ENCODE peak calls at places on chromosomes 12 and 14, in ten cellular contexts. I is Jurkat, Clone E6-1; S is CD4-positive, alpha-beta memory T cell; G is upper lobe of left lung; L is GM12891; Q is C1 segment of cervical spinal cord; O is naive thymus-derived CD8-positive, alpha-beta T cell; M is HS-27A; V is Kasumi-1; H is stimulated activated naive CD4-positive, alpha-beta T cell. A is an unnamed sample.

GRCh38 chr12:124744659-124745467 is 118.8 kb downstream of the SCARB1 start:
- DNase-seq in H (no peak), M (no peak), G (no peak), V (no peak), Q (no peak), O (no peak), L (peak), S (no peak), I (peak), A (no peak)

GRCh38 chr12:79983492-79983891 is 48.6 kb upstream of the PPP1R12A start:
- DNase-seq in Q (no peak), I (no peak), H (no peak), S (no peak), L (no peak), G (no peak), O (no peak), M (peak), V (no peak), A (peak)

GRCh38 chr12:101172316-101172715 is 37.7 kb downstream of the SLC5A8 start:
- DNase-seq in G (no peak), V (no peak), S (no peak), Q (no peak), I (no peak), L (no peak), M (no peak), H (no peak), O (no peak), A (no peak)

GRCh38 chr14:29039171-29039570 is 272.6 kb downstream of the FOXG1 start:
- DNase-seq in Q (no peak), L (no peak), V (no peak), M (no peak), S (no peak), H (no peak), G (no peak), I (no peak), O (no peak), A (no peak)

GRCh38 chr12:123344086-123344485 is 20.6 kb downstream of the SBNO1 start:
- DNase-seq in Q (no peak), V (no peak), O (no peak), L (no peak), M (no peak), I (no peak), G (no peak), H (no peak), S (no peak), A (no peak)

GRCh38 chr12:82832981-82833380 is 146.3 kb downstream of the TMTC2 start:
- DNase-seq in V (no peak), Q (no peak), H (no peak), O (no peak), G (no peak), S (no peak), I (no peak), M (no peak), L (no peak), A (no peak)

GRCh38 chr14:68651652-68652432 is 141.0 kb downstream of the ZFP36L1 start:
- DNase-seq in Q (no peak), I (no peak), G (no peak), L (no peak), O (no peak), S (no peak), H (no peak), M (no peak), V (no peak), A (no peak)

GRCh38 chr12:21561158-21561557 is 35.1 kb downstream of the SPX start:
- DNase-seq in I (no peak), G (no peak), S (no peak), L (no peak), Q (no peak), V (no peak), H (no peak), O (no peak), M (no peak), A (no peak)

GRCh38 chr14:68513838-68514610 is 278.8 kb downstream of the ZFP36L1 start:
- DNase-seq in H (no peak), L (peak), Q (no peak), O (no peak), M (no peak), I (no peak), G (no peak), V (no peak), S (no peak), A (no peak)

GRCh38 chr14:69034612-69035262 is 55.6 kb upstream of the ACTN1 start:
- DNase-seq in Q (no peak), H (no peak), S (no peak), O (no peak), G (no peak), L (no peak), M (no peak), I (no peak), V (no peak), A (no peak)

GRCh38 chr14:56482306-56482705 is 97.3 kb upstream of the TMEM260 start:
- DNase-seq in O (no peak), H (no peak), Q (no peak), M (no peak), S (no peak), I (peak), V (peak), L (no peak), G (no peak), A (no peak)

GRCh38 chr14:35319509-35319908 is 27.3 kb downstream of the PSMA6 start:
- DNase-seq in G (no peak), H (no peak), S (no peak), V (no peak), Q (no peak), O (no peak), M (no peak), I (no peak), L (no peak), A (no peak)

GRCh38 chr12:48695859-48696258 is 13.8 kb upstream of the KANSL2 start:
- DNase-seq in G (no peak), M (no peak), V (no peak), H (no peak), O (no peak), Q (no peak), L (no peak), I (no peak), S (no peak), A (no peak)

GRCh38 chr14:62156052-62156451 is 393.8 kb downstream of the SNAPC1 start:
- DNase-seq in M (no peak), H (no peak), S (no peak), Q (no peak), V (no peak), O (no peak), L (no peak), G (no peak), I (no peak), A (no peak)

GRCh38 chr12:85985996-85986395 is 111.9 kb downstream of the NTS start:
- DNase-seq in I (no peak), H (no peak), Q (no peak), O (no peak), G (no peak), L (no peak), S (no peak), V (no peak), M (no peak), A (no peak)

GRCh38 chr14:89359477-89360222 is 57.4 kb downstream of the FOXN3 start:
- DNase-seq in M (no peak), S (no peak), L (no peak), G (no peak), I (no peak), V (no peak), O (no peak), Q (peak), H (no peak), A (no peak)

GRCh38 chr12:68416826-68417225 is 84.7 kb upstream of the MDM1 start:
- DNase-seq in Q (no peak), L (no peak), G (no peak), S (no peak), V (no peak), I (no peak), M (no peak), O (no peak), H (no peak), A (no peak)

GRCh38 chr14:51715742-51716141 is 64.0 kb downstream of the FRMD6 start:
- DNase-seq in H (no peak), Q (no peak), S (no peak), I (no peak), V (no peak), L (no peak), G (no peak), M (no peak), O (no peak), A (no peak)

GRCh38 chr14:77529213-77529612 is 30.6 kb upstream of the ISM2 start:
- DNase-seq in H (no peak), M (no peak), G (no peak), V (no peak), L (no peak), I (no peak), S (no peak), O (no peak), Q (no peak), A (no peak)

GRCh38 chr12:75738486-75738885 is 227.1 kb upstream of the KRR1 start:
- DNase-seq in H (no peak), I (no peak), Q (no peak), O (no peak), L (peak), M (no peak), G (no peak), S (no peak), V (no peak), A (no peak)

GRCh38 chr14:100761481-100761880 is 34.8 kb downstream of the DLK1 start:
- DNase-seq in V (no peak), H (no peak), Q (no peak), G (no peak), I (no peak), M (no peak), S (no peak), L (no peak), O (no peak), A (peak)

GRCh38 chr14:33184587-33184986 is 245.9 kb downstream of the NPAS3 start:
- DNase-seq in Q (no peak), M (no peak), I (no peak), V (no peak), O (no peak), H (no peak), S (no peak), L (no peak), G (no peak), A (no peak)

GRCh38 chr14:104317500-104317805 is 179.1 kb downstream of the KIF26A start:
- DNase-seq in V (no peak), L (no peak), S (no peak), G (no peak), O (no peak), M (no peak), I (no peak), H (no peak), Q (no peak), A (no peak)

GRCh38 chr14:68564236-68564825 is 228.5 kb downstream of the ZFP36L1 start:
- DNase-seq in I (no peak), S (no peak), M (no peak), O (no peak), G (no peak), V (no peak), H (no peak), Q (no peak), L (no peak), A (no peak)

GRCh38 chr14:30362369-30363218 is 196.4 kb upstream of the G2E3 start:
- DNase-seq in S (no peak), G (no peak), O (no peak), I (no peak), H (no peak), M (no peak), V (no peak), Q (no peak), L (no peak), A (no peak)

GRCh38 chr14:30005114-30005698 is 77.6 kb upstream of the PRKD1 start:
- DNase-seq in S (no peak), H (no peak), M (peak), V (peak), I (peak), O (no peak), L (peak), G (no peak), Q (no peak), A (peak)

GRCh38 chr12:53806689-53807088 is 54.9 kb upstream of the CISTR start:
- DNase-seq in H (no peak), Q (no peak), I (no peak), O (no peak), L (no peak), G (no peak), V (no peak), S (no peak), M (no peak), A (peak)

GRCh38 chr12:34105392-34105933 is 83.2 kb downstream of the ALG10 start:
- DNase-seq in G (peak), V (no peak), Q (no peak), I (no peak), S (no peak), H (no peak), L (no peak), M (no peak), O (no peak), A (no peak)

A was measured in kidney epithelial cell.